ENCODE peak calls at places on chromosomes 7 and 10, in eight cellular contexts. One of them, this sample, is unnamed.

GRCh38 chr10:20254078-20254477 is 437.8 kb downstream of the PLXDC2 start:
- ATAC-seq in GM23338: no peak
- ATAC-seq in HCT116: no peak
- ATAC-seq in K562: no peak
- ATAC-seq in GM12878: no peak
- ATAC-seq in HepG2: no peak
- ATAC-seq in upper lobe of left lung: no peak
- ATAC-seq in Panc1: no peak
- ATAC-seq in this sample: peak; percentile 55

GRCh38 chr7:156445997-156446761 is 194.4 kb upstream of the RNF32 start:
- ATAC-seq in upper lobe of left lung: no peak
- ATAC-seq in HCT116: no peak
- ATAC-seq in Panc1: no peak
- ATAC-seq in GM12878: no peak
- ATAC-seq in HepG2: no peak
- ATAC-seq in GM23338: no peak
- ATAC-seq in K562: no peak
- ATAC-seq in this sample: no peak

GRCh38 chr10:6177880-6178281 is 24.9 kb upstream of the PFKFB3 start:
- ATAC-seq in GM23338: no peak
- ATAC-seq in HCT116: no peak
- ATAC-seq in upper lobe of left lung: no peak
- ATAC-seq in K562: no peak
- ATAC-seq in GM12878: no peak
- ATAC-seq in Panc1: no peak
- ATAC-seq in HepG2: no peak
- ATAC-seq in this sample: no peak

GRCh38 chr10:77419979-77420378 is 217.6 kb downstream of the KCNMA1 start:
- ATAC-seq in upper lobe of left lung: no peak
- ATAC-seq in GM23338: no peak
- ATAC-seq in HepG2: no peak
- ATAC-seq in GM12878: no peak
- ATAC-seq in K562: no peak
- ATAC-seq in Panc1: no peak
- ATAC-seq in HCT116: no peak
- ATAC-seq in this sample: no peak

GRCh38 chr7:855686-856369 is 20.5 kb upstream of the GET4 start:
- ATAC-seq in HepG2: no peak
- ATAC-seq in Panc1: no peak
- ATAC-seq in GM23338: no peak
- ATAC-seq in upper lobe of left lung: no peak
- ATAC-seq in HCT116: no peak
- ATAC-seq in K562: no peak
- ATAC-seq in GM12878: no peak
- ATAC-seq in this sample: no peak

GRCh38 chr10:31656820-31657470 is 271.7 kb downstream of the ARHGAP12 start:
- ATAC-seq in HepG2: no peak
- ATAC-seq in K562: no peak
- ATAC-seq in GM12878: no peak
- ATAC-seq in GM23338: no peak
- ATAC-seq in Panc1: no peak
- ATAC-seq in HCT116: no peak
- ATAC-seq in upper lobe of left lung: no peak
- ATAC-seq in this sample: peak; percentile 59

GRCh38 chr7:50721160-50721559 is 61.5 kb downstream of the GRB10 start:
- ATAC-seq in Panc1: peak; percentile 41
- ATAC-seq in HepG2: no peak
- ATAC-seq in upper lobe of left lung: no peak
- ATAC-seq in HCT116: no peak
- ATAC-seq in K562: no peak
- ATAC-seq in GM23338: peak; percentile 16
- ATAC-seq in GM12878: no peak
- ATAC-seq in this sample: no peak

GRCh38 chr10:122544493-122544892 is 16.1 kb upstream of the DMBT1 start:
- ATAC-seq in GM23338: no peak
- ATAC-seq in upper lobe of left lung: peak; percentile 49
- ATAC-seq in Panc1: no peak
- ATAC-seq in GM12878: no peak
- ATAC-seq in HCT116: no peak
- ATAC-seq in K562: no peak
- ATAC-seq in HepG2: no peak
- ATAC-seq in this sample: no peak

GRCh38 chr10:18582803-18583202 is 68.6 kb downstream of the NSUN6 start:
- ATAC-seq in Panc1: no peak
- ATAC-seq in upper lobe of left lung: no peak
- ATAC-seq in GM12878: no peak
- ATAC-seq in GM23338: no peak
- ATAC-seq in K562: peak; percentile 89
- ATAC-seq in HCT116: no peak
- ATAC-seq in HepG2: no peak
- ATAC-seq in this sample: no peak

DNA sequence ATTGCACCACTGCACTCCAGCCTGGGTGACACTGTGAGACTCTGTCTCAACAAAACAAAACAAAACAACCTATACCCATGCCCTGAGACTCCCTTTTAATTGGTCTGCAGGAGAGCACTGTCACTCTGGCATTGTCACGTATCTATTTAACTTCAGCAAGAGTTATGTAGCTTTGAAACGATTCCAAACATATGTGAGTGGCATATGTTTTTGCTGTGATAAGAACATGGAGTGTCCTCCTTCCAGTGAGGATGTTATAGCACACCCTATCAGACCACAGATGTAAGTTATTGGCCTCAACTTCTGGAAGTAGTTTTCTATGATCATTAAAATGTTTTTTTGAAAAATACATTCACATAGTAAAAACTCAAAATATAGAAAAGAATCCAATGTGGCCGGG is 15.5 kb upstream of the DNAJC12 start:
- ATAC-seq in HepG2: no peak
- ATAC-seq in HCT116: no peak
- ATAC-seq in upper lobe of left lung: no peak
- ATAC-seq in GM23338: no peak
- ATAC-seq in Panc1: no peak
- ATAC-seq in K562: peak; percentile 34
- ATAC-seq in GM12878: no peak
- ATAC-seq in this sample: no peak
- H3K4me3 ChIP-seq in HepG2: no peak overlapping the region
- H3K4me3 ChIP-seq in HCT116: no peak overlapping the region
- H3K4me3 ChIP-seq in upper lobe of left lung: no peak overlapping the region
- H3K4me3 ChIP-seq in GM23338: no peak overlapping the region
- H3K4me3 ChIP-seq in Panc1: no peak overlapping the region
- H3K4me3 ChIP-seq in K562: no peak overlapping the region
- H3K4me3 ChIP-seq in GM12878: no peak overlapping the region
- H3K4me3 ChIP-seq in this sample: no peak overlapping the region

GRCh38 chr7:137453356-137453755 is 109.8 kb upstream of the PTN start:
- ATAC-seq in HepG2: no peak
- ATAC-seq in HCT116: no peak
- ATAC-seq in GM12878: no peak
- ATAC-seq in upper lobe of left lung: no peak
- ATAC-seq in Panc1: no peak
- ATAC-seq in GM23338: no peak
- ATAC-seq in K562: no peak
- ATAC-seq in this sample: no peak

GRCh38 chr7:137449016-137449415 is 105.5 kb upstream of the PTN start:
- ATAC-seq in HepG2: no peak
- ATAC-seq in upper lobe of left lung: no peak
- ATAC-seq in GM12878: no peak
- ATAC-seq in GM23338: no peak
- ATAC-seq in HCT116: no peak
- ATAC-seq in K562: no peak
- ATAC-seq in Panc1: no peak
- ATAC-seq in this sample: no peak

GRCh38 chr7:137458399-137458798 is 114.9 kb upstream of the PTN start:
- ATAC-seq in GM12878: no peak
- ATAC-seq in HepG2: no peak
- ATAC-seq in upper lobe of left lung: no peak
- ATAC-seq in K562: no peak
- ATAC-seq in GM23338: no peak
- ATAC-seq in HCT116: no peak
- ATAC-seq in Panc1: no peak
- ATAC-seq in this sample: no peak

DNA sequence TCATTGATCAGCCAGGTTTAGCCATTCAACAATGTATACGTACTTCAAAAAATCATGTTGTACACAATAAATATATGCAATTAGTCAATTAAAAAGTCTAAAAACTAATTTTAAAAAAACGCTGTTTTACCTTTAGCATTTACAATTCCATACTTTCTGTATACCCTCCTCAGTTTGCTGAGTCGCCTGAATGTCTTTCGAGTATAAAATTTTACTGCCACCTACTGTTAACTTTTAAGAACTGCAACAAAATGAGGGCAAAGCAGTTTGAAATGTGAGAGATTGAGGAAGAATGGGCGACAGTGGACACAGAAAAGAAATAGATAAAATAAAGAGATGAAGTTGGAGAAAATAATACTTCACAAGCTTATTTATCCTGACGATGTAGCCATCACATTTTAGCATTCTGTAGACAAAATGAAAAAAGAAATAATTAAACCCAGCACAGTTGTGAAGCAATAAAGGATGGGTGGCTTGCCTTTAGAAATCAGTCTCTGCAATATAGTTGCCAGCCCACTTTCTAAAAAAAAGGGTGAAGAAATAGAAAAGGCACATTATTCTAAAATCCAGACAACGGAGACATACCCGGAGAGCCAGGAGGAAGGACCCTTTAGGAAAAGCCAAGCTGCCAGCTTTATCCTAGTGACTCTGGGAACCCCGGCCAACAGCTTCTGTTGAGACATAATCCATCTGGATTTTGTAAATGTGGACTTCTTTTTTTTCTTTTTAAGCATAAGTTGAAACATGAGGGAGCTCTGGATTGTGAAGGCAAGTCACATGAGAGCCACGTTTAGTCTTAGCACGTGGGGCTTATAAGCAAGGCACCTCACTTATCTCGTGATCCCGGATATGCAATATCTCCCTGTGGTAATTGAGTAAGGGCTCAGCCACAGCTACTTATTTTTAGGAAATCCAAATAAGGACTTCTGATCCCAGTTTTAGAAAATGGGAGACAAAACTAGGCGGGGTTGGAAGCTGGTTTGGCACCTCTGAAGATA is 110.9 kb upstream of the PTN start:
- ATAC-seq in GM23338: peak; percentile 67
- ATAC-seq in K562: peak; percentile 85
- ATAC-seq in HCT116: peak; percentile 46
- ATAC-seq in HepG2: peak; percentile 76
- ATAC-seq in Panc1: no peak
- ATAC-seq in GM12878: peak; percentile 82
- ATAC-seq in upper lobe of left lung: peak; percentile 22
- ATAC-seq in this sample: peak; percentile 91
- TF ChIP-seq POLR2AphosphoS5 in GM23338: no peak
- TF ChIP-seq POLR2AphosphoS5 in K562: no peak
- TF ChIP-seq POLR2AphosphoS5 in HCT116: no peak
- TF ChIP-seq POLR2AphosphoS5 in HepG2: no peak
- TF ChIP-seq POLR2AphosphoS5 in Panc1: no peak
- TF ChIP-seq POLR2AphosphoS5 in GM12878: no peak
- TF ChIP-seq POLR2AphosphoS5 in upper lobe of left lung: no peak
- TF ChIP-seq POLR2AphosphoS5 in this sample: peak; percentile 40

DNA sequence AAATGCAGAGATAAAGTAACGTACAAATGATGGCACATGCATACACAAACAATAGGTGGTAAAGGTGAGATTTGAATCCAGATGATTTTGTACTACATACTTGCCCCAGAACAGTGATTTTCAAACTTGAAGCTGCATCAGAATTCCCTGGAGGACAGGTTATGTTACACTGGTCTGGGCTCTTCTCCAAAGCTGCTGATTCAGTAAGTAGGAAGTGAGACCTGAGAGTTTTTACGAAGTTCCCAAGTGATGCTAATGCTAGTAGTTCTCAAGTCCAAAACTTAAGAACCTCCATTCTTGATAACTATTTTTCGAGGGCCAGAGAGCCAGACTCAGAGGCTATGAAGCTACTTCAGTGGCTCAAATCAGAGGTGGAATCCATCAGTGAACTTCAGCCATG is 159.0 kb upstream of the POM121L12 start:
- ATAC-seq in K562: no peak
- ATAC-seq in HCT116: no peak
- ATAC-seq in GM12878: no peak
- ATAC-seq in upper lobe of left lung: no peak
- ATAC-seq in HepG2: no peak
- ATAC-seq in GM23338: no peak
- ATAC-seq in Panc1: no peak
- ATAC-seq in this sample: no peak
- H3K4me3 ChIP-seq in K562: no peak overlapping the region
- H3K4me3 ChIP-seq in HCT116: no peak overlapping the region
- H3K4me3 ChIP-seq in GM12878: no peak overlapping the region
- H3K4me3 ChIP-seq in upper lobe of left lung: no peak overlapping the region
- H3K4me3 ChIP-seq in HepG2: no peak overlapping the region
- H3K4me3 ChIP-seq in GM23338: no peak overlapping the region
- H3K4me3 ChIP-seq in Panc1: no peak overlapping the region
- H3K4me3 ChIP-seq in this sample: no peak overlapping the region

GRCh38 chr10:72306215-72306760 is 32.6 kb downstream of the DDIT4 start:
- ATAC-seq in K562: no peak
- ATAC-seq in Panc1: no peak
- ATAC-seq in GM23338: no peak
- ATAC-seq in GM12878: peak; percentile 21
- ATAC-seq in HCT116: no peak
- ATAC-seq in HepG2: no peak
- ATAC-seq in upper lobe of left lung: no peak
- ATAC-seq in this sample: no peak

GRCh38 chr10:72309290-72310240 is 35.8 kb downstream of the DDIT4 start:
- ATAC-seq in HCT116: peak; percentile 6
- ATAC-seq in GM12878: no peak
- ATAC-seq in HepG2: peak; percentile 56
- ATAC-seq in GM23338: peak; percentile 11
- ATAC-seq in upper lobe of left lung: peak; percentile 56
- ATAC-seq in K562: no peak
- ATAC-seq in Panc1: peak; percentile 19
- ATAC-seq in this sample: peak; percentile 66

GRCh38 chr10:72310241-72310633 is 36.5 kb downstream of the DDIT4 start:
- ATAC-seq in GM12878: no peak
- ATAC-seq in GM23338: peak; percentile 62
- ATAC-seq in Panc1: peak; percentile 39
- ATAC-seq in K562: no peak
- ATAC-seq in HepG2: no peak
- ATAC-seq in HCT116: peak; percentile 31
- ATAC-seq in upper lobe of left lung: no peak
- ATAC-seq in this sample: no peak

GRCh38 chr10:72310636-72311035 is 36.9 kb downstream of the DDIT4 start:
- ATAC-seq in HCT116: no peak
- ATAC-seq in HepG2: peak; percentile 9
- ATAC-seq in GM12878: no peak
- ATAC-seq in K562: no peak
- ATAC-seq in Panc1: peak; percentile 32
- ATAC-seq in upper lobe of left lung: no peak
- ATAC-seq in GM23338: peak; percentile 12
- ATAC-seq in this sample: no peak

DNA sequence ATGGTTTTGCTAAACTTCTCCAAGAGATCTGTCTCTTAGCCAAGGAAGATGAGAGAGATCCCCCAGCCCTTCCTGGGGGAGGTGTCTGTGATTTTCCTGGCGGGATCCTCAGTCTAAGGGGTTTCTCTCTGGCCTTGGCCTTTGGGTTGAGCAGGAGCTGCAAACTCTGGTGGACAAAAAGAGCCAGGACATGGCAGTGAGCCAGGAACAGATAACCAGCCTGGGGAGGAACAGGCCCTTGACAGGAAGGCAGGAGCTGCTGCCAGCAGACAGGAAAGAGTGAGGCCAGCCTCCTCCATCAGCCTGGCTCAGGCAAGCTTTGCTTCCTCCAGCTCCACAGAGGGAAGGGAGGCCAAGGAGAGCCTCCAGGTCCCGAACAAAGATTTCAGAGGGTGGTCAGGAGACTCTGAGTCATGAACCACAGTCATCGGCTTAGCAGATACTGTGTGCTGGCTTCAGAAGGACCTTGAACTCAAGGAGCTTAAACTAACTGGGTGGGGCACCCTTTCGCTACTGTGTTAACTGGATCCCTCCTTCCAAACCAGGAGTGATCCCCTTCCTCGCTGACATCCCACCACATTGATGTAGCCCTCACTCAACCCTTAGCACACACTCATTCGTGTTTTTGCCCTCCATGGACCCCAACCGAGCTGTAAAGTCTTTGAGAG is 34.7 kb downstream of the DDIT4 start:
- ATAC-seq in HepG2: peak; percentile 69
- ATAC-seq in upper lobe of left lung: peak; percentile 60
- ATAC-seq in K562: peak; percentile 82
- ATAC-seq in Panc1: peak; percentile 63
- ATAC-seq in HCT116: peak; percentile 74
- ATAC-seq in GM23338: no peak
- ATAC-seq in GM12878: peak; percentile 32
- ATAC-seq in this sample: peak; percentile 71
- TF ChIP-seq POLR2AphosphoS5 in HepG2: no peak
- TF ChIP-seq POLR2AphosphoS5 in upper lobe of left lung: peak; percentile 86
- TF ChIP-seq POLR2AphosphoS5 in K562: peak; percentile 54
- TF ChIP-seq POLR2AphosphoS5 in Panc1: no peak
- TF ChIP-seq POLR2AphosphoS5 in HCT116: peak; percentile 79
- TF ChIP-seq POLR2AphosphoS5 in GM23338: no peak
- TF ChIP-seq POLR2AphosphoS5 in GM12878: no peak
- TF ChIP-seq POLR2AphosphoS5 in this sample: no peak